ENCODE peak calls at places on chromosomes 1 and 21, in ten cellular contexts. C is stromal cell of bone marrow; S is stimulated activated CD8-positive, alpha-beta memory T cell treated with anti-CD3 and anti-CD28 coated beads, Interleukin-12 subunit alpha, Interleukin-12 subunit beta, amount 100 ng/mL, for 4 hours; U is sciatic nerve; Q is T-helper 2 cell; P is A549; E is hypothalamus; V is NB4; Y is endothelial cell; A is AG08395. H is an unnamed sample.

GRCh38 chr1:109263234-109263596 is 13.9 kb downstream of the CELSR2 start:
- DNase-seq in C (no peak), S (no peak), U (no peak), Q (no peak), P (no peak), E (no peak), V (no peak), Y (no peak), A (no peak), H (no peak)

GRCh38 chr21:17270234-17270633 is 242.6 kb upstream of the CXADR start:
- DNase-seq in C (peak; percentile 33), S (no peak), U (no peak), Q (no peak), P (peak; percentile 4), E (no peak), V (peak; percentile 19), Y (no peak), A (peak; percentile 47), H (peak; percentile 49)

GRCh38 chr1:51289676-51290488 is 40.5 kb downstream of the TTC39A start:
- DNase-seq in C (no peak), S (no peak), U (no peak), Q (no peak), P (no peak), E (no peak), V (no peak), Y (no peak), A (no peak), H (peak; percentile 29)

GRCh38 chr1:217494767-217495166 is 136.1 kb downstream of the GPATCH2 start:
- DNase-seq in C (no peak), S (no peak), U (no peak), Q (no peak), P (no peak), E (no peak), V (no peak), Y (no peak), A (no peak), H (no peak)

GRCh38 chr1:155126494-155127104 is 1.1 kb upstream of the EFNA1 start:
- DNase-seq in C (no peak), S (peak; percentile 22), U (peak; percentile 70), Q (no peak), P (no peak), E (no peak), V (no peak), Y (peak; percentile 47), A (no peak), H (peak; percentile 82)

GRCh38 chr21:10430007-10430406 is 91.4 kb upstream of the TPTE start:
- DNase-seq in C (no peak), S (no peak), U (no peak), Q (no peak), P (no peak), E (no peak), V (no peak), Y (no peak), A (peak; percentile 3), H (no peak)

GRCh38 chr1:23478896-23479790 is 4.8 kb downstream of the ASAP3 start:
- DNase-seq in C (peak; percentile 92), S (no peak), U (peak; percentile 81), Q (no peak), P (no peak), E (no peak), V (no peak), Y (no peak), A (peak; percentile 28), H (no peak)

GRCh38 chr1:183019860-183020259 is 3.4 kb upstream of the LAMC1 start:
- DNase-seq in C (no peak), S (no peak), U (no peak), Q (no peak), P (no peak), E (no peak), V (no peak), Y (peak; percentile 10), A (no peak), H (peak; percentile 65)

GRCh38 chr1:113250161-113250560 is 140.2 kb upstream of the MAGI3 start:
- DNase-seq in C (no peak), S (no peak), U (no peak), Q (no peak), P (no peak), E (no peak), V (no peak), Y (no peak), A (no peak), H (no peak)

GRCh38 chr1:159924025-159924790 is 1.1 kb downstream of the TAGLN2 start:
- DNase-seq in C (peak; percentile 83), S (peak; percentile 55), U (peak; percentile 91), Q (peak; percentile 65), P (peak; percentile 96), E (no peak), V (peak; percentile 89), Y (peak; percentile 47), A (peak; percentile 98), H (peak; percentile 92)

GRCh38 chr1:236502972-236503639 is 20.7 kb upstream of the LGALS8 start:
- DNase-seq in C (no peak), S (no peak), U (peak; percentile 69), Q (no peak), P (peak; percentile 60), E (no peak), V (peak; percentile 80), Y (peak; percentile 73), A (peak; percentile 58), H (peak; percentile 91)

GRCh38 chr1:161763522-161764098 is 2.5 kb upstream of the ATF6 start:
- DNase-seq in C (no peak), S (no peak), U (no peak), Q (peak; percentile 9), P (peak; percentile 47), E (no peak), V (peak; percentile 41), Y (no peak), A (no peak), H (peak; percentile 47)

GRCh38 chr1:156098782-156099181 is 15.7 kb upstream of the LMNA start:
- DNase-seq in C (no peak), S (no peak), U (no peak), Q (no peak), P (no peak), E (no peak), V (no peak), Y (no peak), A (no peak), H (no peak)

GRCh38 chr1:234556245-234556943 is 53.6 kb downstream of the IRF2BP2 start:
- DNase-seq in C (no peak), S (no peak), U (no peak), Q (no peak), P (no peak), E (no peak), V (no peak), Y (no peak), A (no peak), H (no peak)

GRCh38 chr1:818611-819291 is 105.0 kb upstream of the SAMD11 start:
- DNase-seq in C (no peak), S (no peak), U (no peak), Q (no peak), P (no peak), E (no peak), V (no peak), Y (no peak), A (no peak), H (no peak)

GRCh38 chr1:16254263-16254948 is 17.4 kb upstream of the CPLANE2 start:
- DNase-seq in C (no peak), S (no peak), U (no peak), Q (no peak), P (no peak), E (no peak), V (no peak), Y (no peak), A (no peak), H (no peak)

GRCh38 chr21:44967082-44968047 is 27.5 kb downstream of the SLX9 start:
- DNase-seq in C (no peak), S (no peak), U (no peak), Q (no peak), P (no peak), E (no peak), V (no peak), Y (no peak), A (no peak), H (no peak)

GRCh38 chr1:76303348-76303712 is 228.8 kb downstream of the ST6GALNAC3 start:
- DNase-seq in C (no peak), S (no peak), U (no peak), Q (no peak), P (no peak), E (no peak), V (no peak), Y (no peak), A (no peak), H (no peak)

GRCh38 chr1:27884182-27884954 is 12.0 kb downstream of the THEMIS2 start:
- DNase-seq in C (no peak), S (no peak), U (no peak), Q (no peak), P (no peak), E (no peak), V (peak; percentile 51), Y (no peak), A (no peak), H (no peak)

GRCh38 chr1:76668046-76668445 is 199.2 kb upstream of the ST6GALNAC5 start:
- DNase-seq in C (no peak), S (no peak), U (no peak), Q (no peak), P (no peak), E (no peak), V (no peak), Y (no peak), A (no peak), H (no peak)

GRCh38 chr1:117695796-117696505 is 90.1 kb downstream of the TENT5C start:
- DNase-seq in C (peak; percentile 92), S (no peak), U (no peak), Q (no peak), P (no peak), E (no peak), V (no peak), Y (no peak), A (peak; percentile 83), H (peak; percentile 71)

GRCh38 chr1:168082008-168082876 is 54.5 kb downstream of the GPR161 start:
- DNase-seq in C (peak; percentile 52), S (peak; percentile 19), U (peak; percentile 82), Q (peak; percentile 22), P (peak; percentile 77), E (no peak), V (peak; percentile 74), Y (peak; percentile 84), A (peak; percentile 85), H (peak; percentile 91)

GRCh38 chr1:6103111-6103853 is 57.6 kb downstream of the KCNAB2 start:
- DNase-seq in C (no peak), S (no peak), U (no peak), Q (no peak), P (no peak), E (no peak), V (no peak), Y (no peak), A (no peak), H (no peak)

H was measured in mesendoderm.